ENCODE peak calls at places on chromosomes 3 and 15, in seven cellular contexts. N is breast epithelium, F is tibial nerve, C is H54, Y is esophagus muscularis mucosa, I is GM12892, L is esophagus squamous epithelium. J is an unnamed sample.

GRCh38 chr15:39200586-39200985 is 380.3 kb upstream of the THBS1 start:
- DNase-seq in F (no peak), I (no peak), C (no peak), L (no peak), N (no peak), Y (no peak), J (no peak)

GRCh38 chr3:108524547-108524946 is 14.2 kb upstream of the MYH15 start:
- DNase-seq in I (no peak), L (no peak), Y (no peak), F (no peak), N (no peak), C (no peak), J (no peak)

GRCh38 chr3:97662808-97663207 is 101.8 kb upstream of the ARL6 start:
- DNase-seq in C (no peak), N (no peak), Y (no peak), F (no peak), I (no peak), L (no peak), J (no peak)

GRCh38 chr3:15345051-15345607 is 12.7 kb upstream of the SH3BP5 start:
- DNase-seq in C (no peak), L (no peak), I (no peak), N (no peak), F (no peak), Y (no peak), J (no peak)

GRCh38 chr3:102790742-102791141 is 355.9 kb downstream of the ZPLD1 start:
- DNase-seq in F (no peak), L (no peak), C (no peak), Y (no peak), I (no peak), N (no peak), J (no peak)

GRCh38 chr3:99710094-99710493 is 71.7 kb downstream of the COL8A1 start:
- DNase-seq in L (no peak), F (no peak), C (no peak), N (no peak), I (no peak), Y (no peak), J (no peak)

GRCh38 chr15:72033711-72034110 is 84.2 kb downstream of the MYO9A start:
- DNase-seq in F (no peak), L (no peak), C (no peak), N (no peak), Y (no peak), I (no peak), J (no peak)

GRCh38 chr3:152348436-152349177 is 79.9 kb downstream of the MBNL1 start:
- DNase-seq in Y (no peak), L (no peak), C (no peak), F (no peak), N (no peak), I (no peak), J (no peak)

GRCh38 chr3:154427685-154428291 is 2.2 kb downstream of the GPR149 start:
- DNase-seq in N (no peak), I (no peak), Y (no peak), F (no peak), L (no peak), C (no peak), J (no peak)

GRCh38 chr15:101176625-101177024 is 75.2 kb downstream of the CHSY1 start:
- DNase-seq in L (no peak), I (no peak), C (no peak), N (no peak), F (no peak), Y (no peak), J (no peak)

GRCh38 chr3:17910922-17911321 is 168.5 kb upstream of the TBC1D5 start:
- DNase-seq in F (no peak), N (no peak), Y (no peak), C (no peak), I (no peak), L (no peak), J (no peak)

GRCh38 chr15:87949214-87949933 is 307.2 kb downstream of the NTRK3 start:
- DNase-seq in L (no peak), F (peak), I (no peak), N (no peak), Y (no peak), C (no peak), J (no peak)

GRCh38 chr15:77702211-77702957 is 69.7 kb upstream of the LINGO1 start:
- DNase-seq in C (peak), Y (no peak), N (no peak), F (no peak), I (peak), L (no peak), J (peak)

GRCh38 chr3:49856181-49857005 is at the start of gene TRAIP:
- DNase-seq in F (peak), L (peak), C (peak), I (peak), Y (peak), N (peak), J (peak)
- TF ChIP-seq POLR2A in F (peak), L (no peak), C (peak), I (peak), Y (no peak), N (peak), J (peak)

GRCh38 chr15:61480863-61481262 is 251.8 kb upstream of the RORA start:
- DNase-seq in L (no peak), Y (no peak), I (no peak), N (no peak), C (no peak), F (no peak), J (no peak)

GRCh38 chr15:61474796-61475195 is 245.7 kb upstream of the RORA start:
- DNase-seq in F (no peak), N (no peak), L (no peak), Y (no peak), I (no peak), C (no peak), J (no peak)

GRCh38 chr15:61479601-61480000 is 250.5 kb upstream of the RORA start:
- DNase-seq in L (no peak), Y (no peak), I (no peak), C (no peak), N (no peak), F (no peak), J (no peak)

GRCh38 chr15:61483599-61483998 is 254.5 kb upstream of the RORA start:
- DNase-seq in F (no peak), I (no peak), Y (peak), N (no peak), L (no peak), C (no peak), J (no peak)

GRCh38 chr15:61480295-61480694 is 251.2 kb upstream of the RORA start:
- DNase-seq in N (no peak), L (no peak), Y (no peak), C (no peak), I (no peak), F (no peak), J (no peak)
- TF ChIP-seq POLR2A in N (no peak), L (no peak), Y (no peak), C (no peak), I (no peak), F (no peak), J (no peak)

DNA sequence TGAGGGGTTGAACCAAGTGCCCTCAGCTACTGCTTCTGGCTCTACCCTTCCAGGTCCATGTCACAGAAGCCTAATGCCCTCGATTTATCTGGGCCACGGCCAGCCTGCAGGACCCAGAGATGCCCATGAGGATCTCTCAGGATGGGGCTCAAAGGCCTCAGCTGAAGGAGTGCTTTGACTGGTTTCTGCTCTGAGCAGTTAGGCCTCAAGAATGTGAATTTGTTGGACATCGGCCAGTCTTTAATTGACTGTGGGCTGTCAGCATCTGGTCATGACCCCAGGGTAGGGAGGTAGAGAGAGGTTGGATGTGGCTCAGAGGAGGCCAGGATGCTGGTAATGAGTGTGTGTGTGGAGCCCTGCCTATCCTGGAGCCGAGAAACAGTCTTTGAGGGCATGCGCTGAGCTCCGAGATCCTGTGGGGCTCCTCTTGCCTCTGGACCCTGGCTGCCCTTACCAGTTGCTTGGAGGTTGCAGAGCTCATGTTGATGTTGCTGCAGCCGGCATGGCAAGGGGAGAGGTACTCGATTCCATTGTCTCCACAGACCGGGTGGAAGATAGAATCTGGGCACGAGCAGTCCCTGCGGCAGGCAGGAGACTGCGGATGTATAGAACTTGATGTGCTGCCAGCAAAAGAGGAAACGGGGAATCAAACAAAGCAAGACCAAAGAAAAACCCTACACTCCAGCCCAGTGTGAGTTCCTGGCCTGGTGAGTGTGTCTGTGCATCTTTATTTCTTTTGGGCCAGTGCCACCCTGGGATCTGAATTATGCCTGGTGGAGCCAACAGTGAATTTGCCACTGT is 49.2 kb upstream of the RAB6B start:
- DNase-seq in L (no peak), C (no peak), Y (no peak), F (no peak), I (no peak), N (no peak), J (no peak)
- TF ChIP-seq POLR2A in L (no peak), C (no peak), Y (no peak), F (no peak), I (no peak), N (no peak), J (no peak)

GRCh38 chr3:169148448-169149348 is 514.8 kb downstream of the MECOM start:
- DNase-seq in L (no peak), N (no peak), Y (no peak), F (no peak), I (no peak), C (no peak), J (peak)

GRCh38 chr3:169145551-169145950 is 518.0 kb downstream of the MECOM start:
- DNase-seq in N (no peak), F (no peak), Y (no peak), L (no peak), C (no peak), I (no peak), J (no peak)

GRCh38 chr3:169146866-169147245 is 516.7 kb downstream of the MECOM start:
- DNase-seq in Y (no peak), I (no peak), F (no peak), C (no peak), N (no peak), L (no peak), J (no peak)

GRCh38 chr3:169146112-169146665 is 517.3 kb downstream of the MECOM start:
- DNase-seq in F (no peak), N (no peak), Y (no peak), I (no peak), L (no peak), C (peak), J (peak)

GRCh38 chr3:169147246-169148008 is 516.1 kb downstream of the MECOM start:
- DNase-seq in F (no peak), Y (no peak), C (peak), L (no peak), I (no peak), N (no peak), J (peak)
- TF ChIP-seq POLR2A in F (no peak), Y (no peak), C (no peak), L (no peak), I (no peak), N (no peak), J (no peak)

GRCh38 chr3:138348950-138349739 is 766 bp downstream of the MRAS start:
- DNase-seq in C (no peak), F (no peak), N (no peak), L (no peak), Y (no peak), I (no peak), J (no peak)

GRCh38 chr3:138347084-138347483 is 1.3 kb upstream of the MRAS start:
- DNase-seq in I (no peak), L (no peak), Y (no peak), N (no peak), C (no peak), F (no peak), J (no peak)

GRCh38 chr3:138351151-138351550 is 2.8 kb downstream of the MRAS start:
- DNase-seq in N (no peak), L (no peak), C (no peak), F (no peak), I (no peak), Y (no peak), J (no peak)

GRCh38 chr3:138349926-138350665 is 1.7 kb downstream of the MRAS start:
- DNase-seq in F (no peak), L (no peak), I (no peak), N (no peak), Y (no peak), C (no peak), J (no peak)

DNA sequence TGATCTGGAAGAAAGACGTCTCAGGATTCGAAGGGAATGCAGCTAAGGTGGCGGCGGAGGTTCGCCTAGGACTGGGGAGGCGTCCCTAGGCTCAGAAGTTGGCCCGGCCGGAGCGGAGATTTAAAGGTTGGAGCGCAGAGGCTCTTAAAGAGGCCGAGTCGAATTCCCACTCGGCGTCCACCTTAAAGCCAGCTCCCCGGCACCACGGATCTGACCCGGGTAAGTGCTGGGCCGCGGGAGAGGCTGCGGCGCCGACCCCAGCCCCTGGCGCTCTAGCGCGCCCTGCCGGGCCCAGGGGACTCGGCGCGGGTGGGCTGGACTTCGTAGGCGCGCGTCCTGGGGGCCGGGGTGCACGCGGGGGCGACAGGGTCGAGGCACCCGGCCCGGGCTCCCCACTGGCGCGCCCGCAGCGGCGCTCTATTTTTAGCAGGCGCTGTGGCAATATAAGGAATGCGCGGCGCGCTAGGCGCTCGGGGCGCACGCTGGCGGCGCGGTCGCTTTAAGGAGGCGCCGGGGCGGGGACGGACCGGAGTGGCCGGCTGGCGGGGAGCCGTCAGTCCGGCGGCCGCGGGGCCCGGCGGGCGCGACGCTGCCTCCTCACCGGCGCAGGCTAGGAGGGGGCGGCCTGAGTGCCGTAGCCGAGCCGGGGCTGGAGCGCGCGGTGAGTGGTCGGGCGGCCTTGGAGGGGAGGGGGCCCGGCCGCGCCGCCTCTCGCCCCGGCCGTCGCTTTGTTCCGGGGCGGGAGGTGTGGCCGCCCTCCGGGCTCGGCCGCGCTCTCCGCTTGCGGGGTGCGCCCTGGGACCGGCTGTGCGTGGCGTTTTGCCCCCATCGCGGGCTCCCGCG is at the start of gene MRAS:
- DNase-seq in L (no peak), N (peak), C (peak), I (no peak), F (peak), Y (no peak), J (peak)
- TF ChIP-seq POLR2A in L (no peak), N (no peak), C (peak), I (no peak), F (peak), Y (peak), J (no peak)

GRCh38 chr15:45397116-45397665 is 18.8 kb upstream of the GATM start:
- DNase-seq in L (no peak), I (no peak), Y (no peak), N (no peak), F (no peak), C (no peak), J (no peak)
- TF ChIP-seq POLR2A in L (no peak), I (no peak), Y (no peak), N (no peak), F (no peak), C (no peak), J (no peak)

GRCh38 chr3:31980530-31981205 is 394 bp downstream of the OSBPL10 start:
- DNase-seq in I (peak), L (peak), Y (no peak), F (peak), C (peak), N (peak), J (no peak)
- TF ChIP-seq POLR2A in I (no peak), L (no peak), Y (no peak), F (no peak), C (no peak), N (no peak), J (no peak)

DNA sequence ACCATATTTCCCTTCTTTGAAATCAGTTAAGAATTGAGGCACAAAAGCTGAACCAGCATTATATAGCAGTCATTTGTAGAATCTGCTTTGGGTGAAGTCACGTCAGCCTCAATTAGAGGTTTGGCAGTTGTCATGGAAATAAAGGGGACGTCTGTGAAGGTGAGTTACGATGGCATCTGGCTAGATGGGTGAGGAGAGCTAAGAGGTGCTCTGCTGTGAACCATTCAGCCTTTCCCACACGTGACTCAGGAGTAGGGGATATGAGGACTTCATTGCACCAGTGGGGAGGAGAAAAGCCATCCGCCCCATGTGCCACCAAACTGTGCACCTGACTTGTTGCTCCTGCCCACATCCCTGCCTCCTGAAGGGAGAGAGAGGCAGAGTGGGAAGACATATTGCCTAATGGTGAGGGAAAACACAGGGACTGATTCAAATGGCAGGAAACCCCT is 2.8 kb upstream of the C15orf40 start:
- DNase-seq in F (no peak), I (no peak), Y (no peak), L (no peak), C (no peak), N (no peak), J (peak)
- TF ChIP-seq POLR2A in F (no peak), I (no peak), Y (no peak), L (no peak), C (no peak), N (no peak), J (no peak)

J was measured in erythroblast.